ENCODE peak calls at places on chromosomes 4 and X, in nine cellular contexts. D is CD14-positive monocyte; O is transverse colon; A is CD8-positive, alpha-beta T cell; T is heart left ventricle; I is stomach; J is mammary epithelial cell; U is ascending aorta; M is tibial artery. Y is an unnamed sample.
A peak's percentile ranks its signal among the peaks of the same experiment; 100 is the strongest.

GRCh38 chr4:11635336-11635735 is 206.6 kb upstream of the HS3ST1 start:
- DNase-seq in D (no peak), O (no peak), A (no peak), T (no peak), I (no peak), J (peak; percentile 91), U (no peak), M (no peak), Y (no peak)

GRCh38 chr4:35559559-35560365 is 684.6 kb downstream of the ARAP2 start:
- DNase-seq in D (no peak), O (no peak), A (no peak), T (no peak), I (no peak), J (peak; percentile 0), U (peak; percentile 58), M (no peak), Y (no peak)

GRCh38 chrX:37653397-37654085 is 32.0 kb upstream of the XK start:
- DNase-seq in D (no peak), O (no peak), A (no peak), T (no peak), I (no peak), J (no peak), U (no peak), M (no peak), Y (no peak)

GRCh38 chrX:30593435-30594200 is 16.1 kb upstream of the TASL start:
- DNase-seq in D (no peak), O (peak; percentile 29), A (no peak), T (no peak), I (no peak), J (no peak), U (no peak), M (no peak), Y (no peak)

GRCh38 chrX:105462191-105462590 is 241.7 kb upstream of the TEX13A start:
- DNase-seq in D (no peak), O (no peak), A (no peak), T (no peak), I (no peak), J (no peak), U (no peak), M (no peak), Y (no peak)

GRCh38 chrX:117839544-117839943 is 277.1 kb downstream of the KLHL13 start:
- DNase-seq in D (no peak), O (no peak), A (no peak), T (no peak), I (no peak), J (no peak), U (no peak), M (no peak), Y (no peak)

GRCh38 chrX:123830309-123830708 is 29.5 kb upstream of the XIAP start:
- DNase-seq in D (peak; percentile 74), O (peak; percentile 75), A (no peak), T (no peak), I (peak; percentile 36), J (peak; percentile 86), U (no peak), M (no peak), Y (no peak)

GRCh38 chrX:39309018-39309620 is 507.9 kb downstream of the MID1IP1 start:
- DNase-seq in D (no peak), O (no peak), A (no peak), T (no peak), I (no peak), J (peak; percentile 50), U (no peak), M (no peak), Y (no peak)

GRCh38 chr4:87310691-87311335 is 11.9 kb downstream of the HSD17B13 start:
- DNase-seq in D (no peak), O (no peak), A (no peak), T (no peak), I (no peak), J (no peak), U (no peak), M (no peak), Y (no peak)

GRCh38 chrX:70030242-70030823 is 19.4 kb downstream of the AWAT2 start:
- DNase-seq in D (no peak), O (peak; percentile 13), A (peak; percentile 9), T (peak; percentile 35), I (peak; percentile 43), J (peak; percentile 51), U (no peak), M (no peak), Y (no peak)

GRCh38 chr4:53702334-53703266 is 111.3 kb upstream of the LNX1 start:
- DNase-seq in D (no peak), O (peak; percentile 82), A (no peak), T (peak; percentile 86), I (peak; percentile 70), J (peak; percentile 52), U (peak; percentile 80), M (peak; percentile 87), Y (no peak)

GRCh38 chrX:281166-281999 is at the start of gene PLCXD1:
- DNase-seq in D (no peak), O (no peak), A (no peak), T (peak; percentile 24), I (peak; percentile 32), J (no peak), U (no peak), M (no peak), Y (no peak)

GRCh38 chrX:83008415-83008814 is 499.7 kb upstream of the POU3F4 start:
- DNase-seq in D (no peak), O (no peak), A (no peak), T (no peak), I (no peak), J (no peak), U (no peak), M (no peak), Y (no peak)

GRCh38 chr4:73718375-73719373 is 21.7 kb upstream of the CXCL8 start:
- DNase-seq in D (no peak), O (no peak), A (no peak), T (no peak), I (no peak), J (peak; percentile 40), U (no peak), M (no peak), Y (no peak)

GRCh38 chr4:30181512-30181911 is 538.7 kb upstream of the PCDH7 start:
- DNase-seq in D (no peak), O (no peak), A (no peak), T (no peak), I (no peak), J (no peak), U (no peak), M (no peak), Y (no peak)

DNA sequence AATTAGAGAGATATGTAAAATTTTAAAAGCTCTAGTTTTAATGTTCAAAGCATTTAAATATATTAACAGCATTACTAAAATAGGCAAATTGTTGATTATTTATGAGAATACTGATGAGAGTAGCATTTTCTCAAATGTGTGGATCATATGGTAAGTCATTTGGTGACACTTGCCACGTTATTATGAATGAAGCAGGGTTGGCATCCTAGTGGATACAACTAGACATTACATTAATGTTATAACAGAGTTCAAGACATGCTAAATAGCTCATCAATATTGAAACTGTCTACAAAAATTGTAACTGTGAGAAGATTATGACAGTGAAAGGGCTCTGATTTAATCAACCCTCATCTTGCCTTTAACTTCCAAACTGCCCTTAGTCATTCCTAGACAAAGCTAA is 171.1 kb downstream of the PDGFC start:
- DNase-seq in D (no peak), O (no peak), A (no peak), T (no peak), I (no peak), J (no peak), U (no peak), M (no peak), Y (no peak)
- TF ChIP-seq CTCF in D (peak; percentile 15), O (no peak), A (no peak), T (no peak), I (no peak), J (peak; percentile 24), U (no peak), M (no peak), Y (no peak)

GRCh38 chrX:76126851-76127250 is 46.0 kb upstream of the PBDC1 start:
- DNase-seq in D (no peak), O (no peak), A (no peak), T (no peak), I (no peak), J (no peak), U (no peak), M (no peak), Y (no peak)

GRCh38 chrX:76127341-76127740 is 45.5 kb upstream of the PBDC1 start:
- DNase-seq in D (no peak), O (no peak), A (no peak), T (no peak), I (no peak), J (no peak), U (no peak), M (no peak), Y (no peak)
- TF ChIP-seq CTCF in D (no peak), O (no peak), A (no peak), T (no peak), I (no peak), J (peak; percentile 5), U (no peak), M (no peak), Y (no peak)

DNA sequence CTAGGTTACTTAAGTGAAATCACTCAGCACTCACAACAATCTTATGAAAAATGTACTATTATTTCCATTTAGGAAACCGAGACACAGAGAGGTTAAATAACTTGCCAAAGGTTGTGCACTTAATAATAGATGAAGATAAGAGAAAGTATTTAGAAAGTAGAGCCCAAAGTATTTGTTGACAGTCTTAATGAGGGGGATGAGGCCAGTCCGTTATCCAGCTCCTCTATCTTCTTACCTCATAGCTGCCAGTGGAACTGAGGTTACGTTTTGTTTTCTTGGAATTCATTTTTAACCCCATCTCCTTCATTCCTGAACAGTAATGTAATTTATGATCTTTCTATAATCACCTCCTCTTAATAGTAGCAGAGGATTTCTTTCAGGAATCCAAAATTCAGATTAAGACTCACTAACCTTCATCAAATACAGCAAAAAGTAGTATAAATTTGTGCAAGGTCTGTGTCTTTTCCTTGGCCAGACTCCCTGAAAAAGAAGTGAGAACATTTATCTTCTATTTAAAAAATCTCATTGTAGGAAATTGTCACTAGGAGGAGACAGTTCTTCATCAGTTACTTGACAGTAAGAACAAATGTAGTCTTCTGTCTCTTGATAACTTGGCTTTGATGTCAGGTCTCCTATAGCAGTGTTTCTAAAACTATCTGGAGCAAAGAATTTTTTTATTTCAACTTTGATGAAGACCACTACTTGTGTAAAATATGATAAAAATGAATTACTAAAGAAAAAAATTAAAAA is 35.5 kb downstream of the F8 start:
- DNase-seq in D (no peak), O (no peak), A (no peak), T (no peak), I (no peak), J (no peak), U (no peak), M (no peak), Y (no peak)
- TF ChIP-seq CTCF in D (no peak), O (no peak), A (no peak), T (no peak), I (no peak), J (peak; percentile 35), U (no peak), M (no peak), Y (no peak)

DNA sequence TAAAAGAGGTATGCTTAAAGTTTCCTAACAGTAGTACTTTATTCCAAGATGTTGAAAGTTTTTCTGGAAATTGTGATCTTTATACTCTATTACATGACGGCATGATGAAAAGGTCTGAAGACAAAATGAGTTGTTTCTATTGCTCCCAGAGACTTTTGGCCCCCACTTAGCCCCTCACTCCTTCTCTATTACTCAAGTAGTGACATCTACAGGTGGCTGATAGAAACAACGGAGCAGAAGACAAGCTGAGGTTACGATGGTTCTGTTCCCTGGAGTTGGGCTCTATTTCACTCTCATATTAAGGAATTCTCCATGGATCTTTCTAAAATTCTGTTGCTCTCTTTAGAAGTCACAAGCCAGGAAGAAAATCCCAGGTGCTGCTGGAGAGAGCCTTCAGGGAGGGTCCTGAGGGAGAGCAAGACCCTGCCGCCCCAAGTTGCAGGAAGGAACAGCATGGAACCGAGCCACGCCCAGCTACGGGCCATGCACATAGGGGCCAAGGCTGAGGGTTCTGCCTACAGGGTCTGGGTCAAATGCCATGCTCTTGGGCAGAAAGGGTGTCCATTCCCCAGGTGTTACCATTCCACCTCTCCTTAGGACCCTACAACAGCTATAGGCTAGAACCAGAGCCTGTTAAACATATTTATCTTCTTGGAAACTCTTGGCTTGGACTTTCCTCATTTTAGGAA is 22.7 kb downstream of the RPL9 start:
- DNase-seq in D (no peak), O (no peak), A (no peak), T (no peak), I (no peak), J (no peak), U (no peak), M (no peak), Y (no peak)
- TF ChIP-seq CTCF in D (no peak), O (peak; percentile 4), A (no peak), T (no peak), I (no peak), J (peak; percentile 24), U (no peak), M (no peak), Y (no peak)